ENCODE peak calls at places on chromosomes 11 and 22, in four cellular contexts. O is fibroblast of mammary gland; F is left colon; C is activated CD4-positive, alpha-beta T cell treated with anti-CD3 and anti-CD28 coated beads, Interleukin-2, amount 10 ng/mL, durations not matched to agents 7 days and 5 days. G is an unnamed sample.

GRCh38 chr22:48820481-48821345 is 1007.0 kb downstream of the BRD1 start:
- DNase-seq in O (no peak), F (no peak), C (no peak), G (no peak)

GRCh38 chr11:22807855-22808558 is 21.6 kb downstream of the SVIP start:
- DNase-seq in O (no peak), F (no peak), C (no peak), G (no peak)

GRCh38 chr22:40387758-40388157 is 17.4 kb downstream of the SGSM3 start:
- DNase-seq in O (no peak), F (peak), C (no peak), G (no peak)

GRCh38 chr11:15073361-15074205 is at the start of gene CALCB:
- DNase-seq in O (peak), F (no peak), C (no peak), G (no peak)

GRCh38 chr11:66133216-66133775 is 63.2 kb downstream of the PACS1 start:
- DNase-seq in O (no peak), F (no peak), C (no peak), G (no peak)

GRCh38 chr22:38788417-38788816 is 5.5 kb downstream of the DNAL4 start:
- DNase-seq in O (peak), F (no peak), C (no peak), G (peak)

GRCh38 chr22:37167981-37168647 is 18.4 kb upstream of the IL2RB start:
- DNase-seq in O (no peak), F (peak), C (no peak), G (no peak)

GRCh38 chr11:129992161-129992944 is 10.3 kb downstream of the PRDM10 start:
- DNase-seq in O (peak), F (peak), C (peak), G (peak)

GRCh38 chr11:60334005-60334620 is 7.1 kb downstream of the MS4A6E start:
- DNase-seq in O (peak), F (peak), C (peak), G (peak)

GRCh38 chr11:112806876-112807275 is 154.3 kb upstream of the NCAM1 start:
- DNase-seq in O (no peak), F (no peak), C (no peak), G (no peak)

GRCh38 chr11:64266339-64266738 is 15.0 kb downstream of the PLCB3 start:
- DNase-seq in O (peak), F (no peak), C (no peak), G (peak)

GRCh38 chr11:119842731-119843130 is 113.7 kb upstream of the NECTIN1 start:
- DNase-seq in O (no peak), F (no peak), C (no peak), G (no peak)

GRCh38 chr11:29321293-29322132 is 695.3 kb downstream of the KCNA4 start:
- DNase-seq in O (peak), F (no peak), C (no peak), G (peak)

GRCh38 chr11:68302256-68303054 is 9.9 kb upstream of the LRP5 start:
- DNase-seq in O (peak), F (peak), C (no peak), G (peak)

GRCh38 chr11:36774603-36775002 is 176.6 kb upstream of the RAG2 start:
- DNase-seq in O (peak), F (no peak), C (no peak), G (peak)

GRCh38 chr11:29093416-29093815 is 923.4 kb downstream of the KCNA4 start:
- DNase-seq in O (no peak), F (no peak), C (no peak), G (peak)

GRCh38 chr22:41828516-41828915 is 4.4 kb upstream of the SREBF2 start:
- DNase-seq in O (no peak), F (peak), C (no peak), G (no peak)

GRCh38 chr11:65486570-65487466 is 12.0 kb upstream of the MALAT1 start:
- DNase-seq in O (no peak), F (no peak), C (no peak), G (no peak)

GRCh38 chr11:65436412-65437032 is 13.9 kb downstream of the NEAT1 start:
- DNase-seq in O (peak), F (no peak), C (no peak), G (peak)

GRCh38 chr22:24501366-24502005 is 6.4 kb downstream of the UPB1 start:
- DNase-seq in O (no peak), F (no peak), C (no peak), G (no peak)

GRCh38 chr11:19633276-19633675 is 79.4 kb upstream of the NAV2 start:
- DNase-seq in O (peak), F (peak), C (no peak), G (peak)

GRCh38 chr11:1458340-1459218 is 28.0 kb downstream of the MOB2 start:
- DNase-seq in O (peak), F (peak), C (no peak), G (peak)

GRCh38 chr11:85725510-85726258 is 39.7 kb upstream of the CCDC89 start:
- DNase-seq in O (peak), F (no peak), C (no peak), G (peak)

GRCh38 chr11:76471378-76471777 is 26.6 kb downstream of the EMSY start:
- DNase-seq in O (no peak), F (no peak), C (no peak), G (no peak)

GRCh38 chr11:104529213-104529612 is 365.3 kb upstream of the PDGFD start:
- DNase-seq in O (peak), F (no peak), C (no peak), G (peak)

GRCh38 chr22:47797546-47797945 is 1035.1 kb downstream of the TBC1D22A start:
- DNase-seq in O (no peak), F (peak), C (no peak), G (no peak)

GRCh38 chr11:31958086-31958735 is 132.7 kb upstream of the RCN1 start:
- DNase-seq in O (peak), F (no peak), C (peak), G (peak)

GRCh38 chr11:8867856-8868705 is 42.9 kb upstream of the AKIP1 start:
- DNase-seq in O (peak), F (no peak), C (no peak), G (no peak)

GRCh38 chr22:32674925-32675825 is 126.3 kb upstream of the TIMP3 start:
- DNase-seq in O (peak), F (no peak), C (no peak), G (no peak)

GRCh38 chr11:1139441-1140066 is 18.2 kb upstream of the MUC5AC start:
- DNase-seq in O (peak), F (peak), C (no peak), G (peak)

GRCh38 chr22:27937453-27937852 is 18.4 kb upstream of the PITPNB start:
- DNase-seq in O (no peak), F (no peak), C (no peak), G (no peak)

GRCh38 chr11:74707602-74708510 is 23.4 kb downstream of the CHRDL2 start:
- DNase-seq in O (no peak), F (no peak), C (no peak), G (no peak)

G was measured in amniotic epithelial cell.